ENCODE peak calls at places on chromosomes 1 and 21, in six cellular contexts. One of them, this sample, is unnamed.

GRCh38 chr21:32184059-32184458 is 94.8 kb downstream of the MIS18A start:
- DNase-seq in AG10803: no peak
- DNase-seq in GM23338: no peak
- DNase-seq in dorsolateral prefrontal cortex: no peak
- DNase-seq in pancreas: no peak
- DNase-seq in GM12865: no peak
- DNase-seq in this sample: no peak

GRCh38 chr1:42334240-42335049 is 590 bp downstream of the FOXJ3 start:
- DNase-seq in AG10803: peak; percentile 61
- DNase-seq in GM23338: peak; percentile 65
- DNase-seq in dorsolateral prefrontal cortex: peak; percentile 48
- DNase-seq in pancreas: peak; percentile 84
- DNase-seq in GM12865: peak; percentile 53
- DNase-seq in this sample: peak; percentile 58

GRCh38 chr1:9726406-9726805 is 74.9 kb downstream of the PIK3CD start:
- DNase-seq in AG10803: no peak
- DNase-seq in GM23338: no peak
- DNase-seq in dorsolateral prefrontal cortex: no peak
- DNase-seq in pancreas: peak; percentile 23
- DNase-seq in GM12865: peak; percentile 8
- DNase-seq in this sample: no peak

GRCh38 chr1:43564617-43565348 is 34.1 kb downstream of the PTPRF start:
- DNase-seq in AG10803: no peak
- DNase-seq in GM23338: no peak
- DNase-seq in dorsolateral prefrontal cortex: no peak
- DNase-seq in pancreas: no peak
- DNase-seq in GM12865: no peak
- DNase-seq in this sample: peak; percentile 25

GRCh38 chr1:210302501-210302900 is 26.2 kb upstream of the HHAT start:
- DNase-seq in AG10803: no peak
- DNase-seq in GM23338: no peak
- DNase-seq in dorsolateral prefrontal cortex: no peak
- DNase-seq in pancreas: no peak
- DNase-seq in GM12865: no peak
- DNase-seq in this sample: no peak

GRCh38 chr1:60914982-60915381 is 167.4 kb upstream of the NFIA start:
- DNase-seq in AG10803: no peak
- DNase-seq in GM23338: no peak
- DNase-seq in dorsolateral prefrontal cortex: no peak
- DNase-seq in pancreas: no peak
- DNase-seq in GM12865: no peak
- DNase-seq in this sample: no peak

GRCh38 chr1:170126691-170127090 is 19.1 kb upstream of the NTMT2 start:
- DNase-seq in AG10803: peak; percentile 97
- DNase-seq in GM23338: peak; percentile 70
- DNase-seq in dorsolateral prefrontal cortex: no peak
- DNase-seq in pancreas: no peak
- DNase-seq in GM12865: peak; percentile 87
- DNase-seq in this sample: peak; percentile 91

GRCh38 chr1:246724725-246725095 is 501 bp downstream of the SCCPDH start:
- DNase-seq in AG10803: peak; percentile 31
- DNase-seq in GM23338: peak; percentile 39
- DNase-seq in dorsolateral prefrontal cortex: no peak
- DNase-seq in pancreas: no peak
- DNase-seq in GM12865: peak; percentile 19
- DNase-seq in this sample: peak; percentile 49

GRCh38 chr21:35045539-35046222 is 3.4 kb downstream of the RUNX1 start:
- DNase-seq in AG10803: no peak
- DNase-seq in GM23338: no peak
- DNase-seq in dorsolateral prefrontal cortex: no peak
- DNase-seq in pancreas: no peak
- DNase-seq in GM12865: peak; percentile 32
- DNase-seq in this sample: no peak

GRCh38 chr1:111241797-111242196 is 14.3 kb downstream of the CHI3L2 start:
- DNase-seq in AG10803: no peak
- DNase-seq in GM23338: no peak
- DNase-seq in dorsolateral prefrontal cortex: no peak
- DNase-seq in pancreas: no peak
- DNase-seq in GM12865: no peak
- DNase-seq in this sample: no peak

GRCh38 chr21:14306143-14306907 is 76.6 kb downstream of the HSPA13 start:
- DNase-seq in AG10803: peak; percentile 13
- DNase-seq in GM23338: no peak
- DNase-seq in dorsolateral prefrontal cortex: no peak
- DNase-seq in pancreas: no peak
- DNase-seq in GM12865: peak; percentile 8
- DNase-seq in this sample: peak; percentile 39

GRCh38 chr1:155070392-155070700 is 6.8 kb downstream of the EFNA4 start:
- DNase-seq in AG10803: no peak
- DNase-seq in GM23338: peak; percentile 38
- DNase-seq in dorsolateral prefrontal cortex: no peak
- DNase-seq in pancreas: peak; percentile 59
- DNase-seq in GM12865: no peak
- DNase-seq in this sample: no peak

GRCh38 chr1:227685807-227686206 is 49.3 kb downstream of the JMJD4 start:
- DNase-seq in AG10803: no peak
- DNase-seq in GM23338: no peak
- DNase-seq in dorsolateral prefrontal cortex: no peak
- DNase-seq in pancreas: no peak
- DNase-seq in GM12865: no peak
- DNase-seq in this sample: no peak

GRCh38 chr1:240169188-240169587 is 77.5 kb downstream of the FMN2 start:
- DNase-seq in AG10803: peak; percentile 57
- DNase-seq in GM23338: peak; percentile 38
- DNase-seq in dorsolateral prefrontal cortex: no peak
- DNase-seq in pancreas: no peak
- DNase-seq in GM12865: no peak
- DNase-seq in this sample: peak; percentile 16

GRCh38 chr1:154304664-154305337 is 16.1 kb upstream of the AQP10 start:
- DNase-seq in AG10803: no peak
- DNase-seq in GM23338: no peak
- DNase-seq in dorsolateral prefrontal cortex: no peak
- DNase-seq in pancreas: no peak
- DNase-seq in GM12865: peak; percentile 74
- DNase-seq in this sample: no peak

GRCh38 chr1:59917026-59917784 is 9.4 kb downstream of the CYP2J2 start:
- DNase-seq in AG10803: no peak
- DNase-seq in GM23338: no peak
- DNase-seq in dorsolateral prefrontal cortex: peak; percentile 79
- DNase-seq in pancreas: no peak
- DNase-seq in GM12865: no peak
- DNase-seq in this sample: no peak

GRCh38 chr1:39901486-39902120 is at the start of gene MYCL:
- DNase-seq in AG10803: peak; percentile 33
- DNase-seq in GM23338: peak; percentile 98
- DNase-seq in dorsolateral prefrontal cortex: peak; percentile 81
- DNase-seq in pancreas: peak; percentile 97
- DNase-seq in GM12865: peak; percentile 93
- DNase-seq in this sample: no peak

GRCh38 chr21:34967509-34968289 is 81.4 kb downstream of the RUNX1 start:
- DNase-seq in AG10803: no peak
- DNase-seq in GM23338: no peak
- DNase-seq in dorsolateral prefrontal cortex: no peak
- DNase-seq in pancreas: no peak
- DNase-seq in GM12865: peak; percentile 16
- DNase-seq in this sample: no peak

GRCh38 chr1:154430903-154431302 is 25.8 kb downstream of the IL6R start:
- DNase-seq in AG10803: no peak
- DNase-seq in GM23338: peak; percentile 63
- DNase-seq in dorsolateral prefrontal cortex: no peak
- DNase-seq in pancreas: no peak
- DNase-seq in GM12865: no peak
- DNase-seq in this sample: peak; percentile 20

GRCh38 chr1:201766117-201766863 is 62.7 kb upstream of the IPO9 start:
- DNase-seq in AG10803: peak; percentile 97
- DNase-seq in GM23338: no peak
- DNase-seq in dorsolateral prefrontal cortex: no peak
- DNase-seq in pancreas: no peak
- DNase-seq in GM12865: no peak
- DNase-seq in this sample: peak; percentile 98

GRCh38 chr1:39063191-39063590 is 37.0 kb downstream of the NDUFS5 start:
- DNase-seq in AG10803: no peak
- DNase-seq in GM23338: peak; percentile 37
- DNase-seq in dorsolateral prefrontal cortex: no peak
- DNase-seq in pancreas: no peak
- DNase-seq in GM12865: no peak
- DNase-seq in this sample: no peak

GRCh38 chr1:33876970-33877680 is 13.2 kb downstream of the HMGB4 start:
- DNase-seq in AG10803: peak; percentile 98
- DNase-seq in GM23338: no peak
- DNase-seq in dorsolateral prefrontal cortex: peak; percentile 69
- DNase-seq in pancreas: no peak
- DNase-seq in GM12865: no peak
- DNase-seq in this sample: no peak

GRCh38 chr1:924619-925323 is 1.0 kb downstream of the SAMD11 start:
- DNase-seq in AG10803: peak; percentile 56
- DNase-seq in GM23338: peak; percentile 73
- DNase-seq in dorsolateral prefrontal cortex: no peak
- DNase-seq in pancreas: no peak
- DNase-seq in GM12865: no peak
- DNase-seq in this sample: no peak

GRCh38 chr1:69263982-69264381 is 303.7 kb upstream of the LRRC7 start:
- DNase-seq in AG10803: no peak
- DNase-seq in GM23338: no peak
- DNase-seq in dorsolateral prefrontal cortex: no peak
- DNase-seq in pancreas: no peak
- DNase-seq in GM12865: no peak
- DNase-seq in this sample: peak; percentile 23

GRCh38 chr1:85048296-85049064 is at the start of gene MCOLN3:
- DNase-seq in AG10803: no peak
- DNase-seq in GM23338: peak; percentile 77
- DNase-seq in dorsolateral prefrontal cortex: no peak
- DNase-seq in pancreas: peak; percentile 83
- DNase-seq in GM12865: peak; percentile 51
- DNase-seq in this sample: no peak

GRCh38 chr1:116570358-116571214 is at the start of gene CD58:
- DNase-seq in AG10803: peak; percentile 77
- DNase-seq in GM23338: peak; percentile 91
- DNase-seq in dorsolateral prefrontal cortex: peak; percentile 68
- DNase-seq in pancreas: peak; percentile 91
- DNase-seq in GM12865: peak; percentile 96
- DNase-seq in this sample: peak; percentile 69

GRCh38 chr1:7110306-7110705 is 325.1 kb downstream of the CAMTA1 start:
- DNase-seq in AG10803: no peak
- DNase-seq in GM23338: no peak
- DNase-seq in dorsolateral prefrontal cortex: no peak
- DNase-seq in pancreas: no peak
- DNase-seq in GM12865: no peak
- DNase-seq in this sample: no peak

DNA sequence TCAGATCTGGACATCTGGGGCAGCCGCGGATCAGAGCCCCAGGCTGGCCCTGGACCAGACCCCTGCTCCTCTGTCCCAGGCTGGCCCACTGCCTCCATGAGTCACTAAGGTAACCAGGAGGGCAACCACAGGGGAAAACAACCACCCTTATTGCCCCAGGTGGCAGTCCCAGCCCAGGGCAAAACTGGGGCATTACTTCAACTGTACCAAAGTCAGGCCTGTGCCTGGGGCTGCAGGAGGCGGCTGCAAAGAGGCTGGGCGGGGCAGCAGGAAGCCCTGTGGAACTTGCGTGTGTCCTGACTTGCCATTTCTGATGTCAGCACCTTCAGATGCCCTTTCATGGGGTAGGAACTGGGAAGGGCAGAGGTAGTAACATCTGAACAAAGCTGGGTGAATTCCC is 26.4 kb upstream of the ZNF648 start:
- DNase-seq in AG10803: no peak
- DNase-seq in GM23338: no peak
- DNase-seq in dorsolateral prefrontal cortex: no peak
- DNase-seq in pancreas: no peak
- DNase-seq in GM12865: no peak
- DNase-seq in this sample: no peak
- TF ChIP-seq CTCF in AG10803: no peak
- TF ChIP-seq CTCF in GM23338: no peak
- TF ChIP-seq CTCF in dorsolateral prefrontal cortex: no peak
- TF ChIP-seq CTCF in pancreas: no peak
- TF ChIP-seq CTCF in GM12865: no peak
- TF ChIP-seq CTCF in this sample: no peak

GRCh38 chr1:181166377-181167196 is 78.1 kb downstream of the IER5 start:
- DNase-seq in AG10803: peak; percentile 69
- DNase-seq in GM23338: peak; percentile 94
- DNase-seq in dorsolateral prefrontal cortex: peak; percentile 69
- DNase-seq in pancreas: no peak
- DNase-seq in GM12865: peak; percentile 83
- DNase-seq in this sample: peak; percentile 88
- H3K4me3 ChIP-seq in AG10803: no peak overlapping the region
- H3K4me3 ChIP-seq in GM23338: no peak overlapping the region
- H3K4me3 ChIP-seq in dorsolateral prefrontal cortex: no peak overlapping the region
- H3K4me3 ChIP-seq in pancreas: no peak overlapping the region
- H3K4me3 ChIP-seq in GM12865: no peak overlapping the region
- H3K4me3 ChIP-seq in this sample: no peak overlapping the region

DNA sequence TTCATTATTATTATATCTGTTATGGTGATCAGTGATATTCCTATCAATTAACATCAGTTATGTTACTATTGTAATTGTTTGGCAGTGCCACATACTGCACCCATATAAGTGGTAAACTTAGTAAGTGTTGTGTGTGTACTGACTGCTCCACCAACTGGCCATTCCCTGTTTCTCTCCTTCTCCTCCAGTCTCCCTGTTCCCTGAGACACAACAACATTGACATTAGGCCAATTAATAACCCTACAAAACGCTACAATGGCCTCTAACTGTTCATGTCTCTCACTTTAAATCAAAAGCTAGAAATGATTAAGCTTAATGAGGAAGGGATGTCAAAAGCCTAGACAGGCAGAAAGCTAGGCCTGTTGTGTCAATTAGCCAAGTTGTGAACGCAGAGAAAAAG is 6.6 kb upstream of the THRAP3 start:
- DNase-seq in AG10803: peak; percentile 55
- DNase-seq in GM23338: no peak
- DNase-seq in dorsolateral prefrontal cortex: no peak
- DNase-seq in pancreas: no peak
- DNase-seq in GM12865: no peak
- DNase-seq in this sample: peak; percentile 70
- TF ChIP-seq CTCF in AG10803: peak; percentile 48
- TF ChIP-seq CTCF in GM23338: peak; percentile 69
- TF ChIP-seq CTCF in dorsolateral prefrontal cortex: peak; percentile 36
- TF ChIP-seq CTCF in pancreas: no peak
- TF ChIP-seq CTCF in GM12865: no peak
- TF ChIP-seq CTCF in this sample: peak; percentile 57

GRCh38 chr1:12063141-12064072 is at the start of gene TNFRSF8:
- DNase-seq in AG10803: no peak
- DNase-seq in GM23338: peak; percentile 85
- DNase-seq in dorsolateral prefrontal cortex: no peak
- DNase-seq in pancreas: no peak
- DNase-seq in GM12865: peak; percentile 87
- DNase-seq in this sample: peak; percentile 29
- H3K4me3 ChIP-seq in AG10803: no peak within 1 kb of the TSS
- H3K4me3 ChIP-seq in GM23338: peak within 1 kb of the TSS; percentile 80
- H3K4me3 ChIP-seq in dorsolateral prefrontal cortex: peak within 1 kb of the TSS; percentile 13
- H3K4me3 ChIP-seq in pancreas: no peak within 1 kb of the TSS
- H3K4me3 ChIP-seq in GM12865: peak within 1 kb of the TSS; percentile 83
- H3K4me3 ChIP-seq in this sample: no peak within 1 kb of the TSS

This sample was measured in choroid plexus epithelial cell.